ENCODE peak calls at places on chromosomes 1 and 21, in ten cellular contexts. One of them, this sample, is unnamed.
A peak's percentile ranks its signal among the peaks of the same experiment; 100 is the strongest.

GRCh38 chr1:236514703-236515442 is 8.9 kb upstream of the LGALS8 start:
- DNase-seq in H7: no peak
- DNase-seq in GM19239: no peak
- DNase-seq in left lung: no peak
- DNase-seq in anterior cingulate cortex: no peak
- DNase-seq in stimulated activated CD8-positive, alpha-beta memory T cell treated with anti-CD3 and anti-CD28 coated beads, Interleukin-7, amount 100 ng/mL, for 1 hour: no peak
- DNase-seq in stimulated activated CD4-positive, alpha-beta T cell treated with anti-CD3 and anti-CD28 coated beads, Interleukin-2, amount 100 ng/mL, for 24 hours: no peak
- DNase-seq in iPS-NIHi11: no peak
- DNase-seq in AG04450: no peak
- DNase-seq in ecto neural progenitor cell: no peak
- DNase-seq in this sample: no peak

GRCh38 chr1:43184388-43184787 is 12.3 kb downstream of the CFAP57 start:
- DNase-seq in left lung: no peak
- DNase-seq in ecto neural progenitor cell: no peak
- DNase-seq in GM19239: no peak
- DNase-seq in AG04450: no peak
- DNase-seq in H7: no peak
- DNase-seq in anterior cingulate cortex: no peak
- DNase-seq in iPS-NIHi11: no peak
- DNase-seq in stimulated activated CD8-positive, alpha-beta memory T cell treated with anti-CD3 and anti-CD28 coated beads, Interleukin-7, amount 100 ng/mL, for 1 hour: no peak
- DNase-seq in stimulated activated CD4-positive, alpha-beta T cell treated with anti-CD3 and anti-CD28 coated beads, Interleukin-2, amount 100 ng/mL, for 24 hours: no peak
- DNase-seq in this sample: no peak

GRCh38 chr1:88401283-88401682 is 282.8 kb upstream of the PKN2 start:
- DNase-seq in stimulated activated CD8-positive, alpha-beta memory T cell treated with anti-CD3 and anti-CD28 coated beads, Interleukin-7, amount 100 ng/mL, for 1 hour: no peak
- DNase-seq in anterior cingulate cortex: no peak
- DNase-seq in iPS-NIHi11: no peak
- DNase-seq in stimulated activated CD4-positive, alpha-beta T cell treated with anti-CD3 and anti-CD28 coated beads, Interleukin-2, amount 100 ng/mL, for 24 hours: no peak
- DNase-seq in GM19239: peak; percentile 9
- DNase-seq in AG04450: no peak
- DNase-seq in left lung: no peak
- DNase-seq in ecto neural progenitor cell: no peak
- DNase-seq in H7: no peak
- DNase-seq in this sample: no peak

GRCh38 chr1:117182271-117182670 is 28.5 kb downstream of the VTCN1 start:
- DNase-seq in AG04450: no peak
- DNase-seq in ecto neural progenitor cell: no peak
- DNase-seq in iPS-NIHi11: no peak
- DNase-seq in anterior cingulate cortex: no peak
- DNase-seq in stimulated activated CD8-positive, alpha-beta memory T cell treated with anti-CD3 and anti-CD28 coated beads, Interleukin-7, amount 100 ng/mL, for 1 hour: no peak
- DNase-seq in stimulated activated CD4-positive, alpha-beta T cell treated with anti-CD3 and anti-CD28 coated beads, Interleukin-2, amount 100 ng/mL, for 24 hours: no peak
- DNase-seq in left lung: no peak
- DNase-seq in H7: no peak
- DNase-seq in GM19239: no peak
- DNase-seq in this sample: no peak

GRCh38 chr21:46122241-46122671 is 24.3 kb downstream of the COL6A2 start:
- DNase-seq in ecto neural progenitor cell: peak; percentile 41
- DNase-seq in iPS-NIHi11: no peak
- DNase-seq in anterior cingulate cortex: no peak
- DNase-seq in GM19239: no peak
- DNase-seq in left lung: peak; percentile 23
- DNase-seq in stimulated activated CD8-positive, alpha-beta memory T cell treated with anti-CD3 and anti-CD28 coated beads, Interleukin-7, amount 100 ng/mL, for 1 hour: no peak
- DNase-seq in H7: peak; percentile 46
- DNase-seq in AG04450: no peak
- DNase-seq in stimulated activated CD4-positive, alpha-beta T cell treated with anti-CD3 and anti-CD28 coated beads, Interleukin-2, amount 100 ng/mL, for 24 hours: no peak
- DNase-seq in this sample: no peak

GRCh38 chr1:227886993-227887696 is 60.6 kb downstream of the WNT9A start:
- DNase-seq in AG04450: peak; percentile 30
- DNase-seq in stimulated activated CD4-positive, alpha-beta T cell treated with anti-CD3 and anti-CD28 coated beads, Interleukin-2, amount 100 ng/mL, for 24 hours: peak; percentile 36
- DNase-seq in H7: peak; percentile 92
- DNase-seq in anterior cingulate cortex: no peak
- DNase-seq in left lung: peak; percentile 65
- DNase-seq in stimulated activated CD8-positive, alpha-beta memory T cell treated with anti-CD3 and anti-CD28 coated beads, Interleukin-7, amount 100 ng/mL, for 1 hour: no peak
- DNase-seq in GM19239: peak; percentile 8
- DNase-seq in iPS-NIHi11: peak; percentile 83
- DNase-seq in ecto neural progenitor cell: peak; percentile 84
- DNase-seq in this sample: no peak

GRCh38 chr1:108051625-108052382 is 86.8 kb upstream of the VAV3 start:
- DNase-seq in stimulated activated CD8-positive, alpha-beta memory T cell treated with anti-CD3 and anti-CD28 coated beads, Interleukin-7, amount 100 ng/mL, for 1 hour: no peak
- DNase-seq in ecto neural progenitor cell: no peak
- DNase-seq in AG04450: no peak
- DNase-seq in iPS-NIHi11: peak; percentile 39
- DNase-seq in left lung: no peak
- DNase-seq in GM19239: no peak
- DNase-seq in stimulated activated CD4-positive, alpha-beta T cell treated with anti-CD3 and anti-CD28 coated beads, Interleukin-2, amount 100 ng/mL, for 24 hours: no peak
- DNase-seq in anterior cingulate cortex: no peak
- DNase-seq in H7: no peak
- DNase-seq in this sample: no peak

GRCh38 chr1:88061106-88061829 is 622.8 kb upstream of the PKN2 start:
- DNase-seq in stimulated activated CD8-positive, alpha-beta memory T cell treated with anti-CD3 and anti-CD28 coated beads, Interleukin-7, amount 100 ng/mL, for 1 hour: no peak
- DNase-seq in ecto neural progenitor cell: peak; percentile 60
- DNase-seq in H7: peak; percentile 51
- DNase-seq in GM19239: peak; percentile 5
- DNase-seq in AG04450: peak; percentile 20
- DNase-seq in iPS-NIHi11: peak; percentile 65
- DNase-seq in left lung: no peak
- DNase-seq in anterior cingulate cortex: no peak
- DNase-seq in stimulated activated CD4-positive, alpha-beta T cell treated with anti-CD3 and anti-CD28 coated beads, Interleukin-2, amount 100 ng/mL, for 24 hours: no peak
- DNase-seq in this sample: peak; percentile 15

GRCh38 chr1:59815892-59816291 is 1.1 kb downstream of the HOOK1 start:
- DNase-seq in stimulated activated CD4-positive, alpha-beta T cell treated with anti-CD3 and anti-CD28 coated beads, Interleukin-2, amount 100 ng/mL, for 24 hours: no peak
- DNase-seq in GM19239: no peak
- DNase-seq in left lung: no peak
- DNase-seq in AG04450: no peak
- DNase-seq in H7: no peak
- DNase-seq in iPS-NIHi11: no peak
- DNase-seq in anterior cingulate cortex: no peak
- DNase-seq in ecto neural progenitor cell: no peak
- DNase-seq in stimulated activated CD8-positive, alpha-beta memory T cell treated with anti-CD3 and anti-CD28 coated beads, Interleukin-7, amount 100 ng/mL, for 1 hour: no peak
- DNase-seq in this sample: no peak

GRCh38 chr1:200888349-200888838 is 6.3 kb upstream of the INAVA start:
- DNase-seq in anterior cingulate cortex: no peak
- DNase-seq in stimulated activated CD8-positive, alpha-beta memory T cell treated with anti-CD3 and anti-CD28 coated beads, Interleukin-7, amount 100 ng/mL, for 1 hour: peak; percentile 47
- DNase-seq in stimulated activated CD4-positive, alpha-beta T cell treated with anti-CD3 and anti-CD28 coated beads, Interleukin-2, amount 100 ng/mL, for 24 hours: peak; percentile 54
- DNase-seq in left lung: no peak
- DNase-seq in AG04450: no peak
- DNase-seq in ecto neural progenitor cell: no peak
- DNase-seq in iPS-NIHi11: no peak
- DNase-seq in GM19239: peak; percentile 90
- DNase-seq in H7: no peak
- DNase-seq in this sample: no peak

GRCh38 chr1:20233866-20234265 is 47.5 kb upstream of the PLA2G2C start:
- DNase-seq in left lung: no peak
- DNase-seq in stimulated activated CD4-positive, alpha-beta T cell treated with anti-CD3 and anti-CD28 coated beads, Interleukin-2, amount 100 ng/mL, for 24 hours: no peak
- DNase-seq in iPS-NIHi11: no peak
- DNase-seq in stimulated activated CD8-positive, alpha-beta memory T cell treated with anti-CD3 and anti-CD28 coated beads, Interleukin-7, amount 100 ng/mL, for 1 hour: no peak
- DNase-seq in H7: no peak
- DNase-seq in anterior cingulate cortex: peak; percentile 27
- DNase-seq in GM19239: no peak
- DNase-seq in ecto neural progenitor cell: no peak
- DNase-seq in AG04450: no peak
- DNase-seq in this sample: no peak

GRCh38 chr1:23903754-23904153 is 9.4 kb downstream of the CNR2 start:
- DNase-seq in stimulated activated CD4-positive, alpha-beta T cell treated with anti-CD3 and anti-CD28 coated beads, Interleukin-2, amount 100 ng/mL, for 24 hours: no peak
- DNase-seq in left lung: no peak
- DNase-seq in anterior cingulate cortex: no peak
- DNase-seq in iPS-NIHi11: no peak
- DNase-seq in GM19239: no peak
- DNase-seq in AG04450: no peak
- DNase-seq in ecto neural progenitor cell: no peak
- DNase-seq in H7: peak; percentile 52
- DNase-seq in stimulated activated CD8-positive, alpha-beta memory T cell treated with anti-CD3 and anti-CD28 coated beads, Interleukin-7, amount 100 ng/mL, for 1 hour: no peak
- DNase-seq in this sample: no peak

GRCh38 chr21:38914071-38914491 is 108.4 kb downstream of the ETS2 start:
- DNase-seq in stimulated activated CD8-positive, alpha-beta memory T cell treated with anti-CD3 and anti-CD28 coated beads, Interleukin-7, amount 100 ng/mL, for 1 hour: no peak
- DNase-seq in H7: no peak
- DNase-seq in iPS-NIHi11: no peak
- DNase-seq in AG04450: no peak
- DNase-seq in anterior cingulate cortex: no peak
- DNase-seq in stimulated activated CD4-positive, alpha-beta T cell treated with anti-CD3 and anti-CD28 coated beads, Interleukin-2, amount 100 ng/mL, for 24 hours: no peak
- DNase-seq in GM19239: no peak
- DNase-seq in ecto neural progenitor cell: peak; percentile 19
- DNase-seq in left lung: no peak
- DNase-seq in this sample: no peak

GRCh38 chr1:149917590-149918144 is at the start of gene SV2A:
- DNase-seq in H7: peak; percentile 96
- DNase-seq in anterior cingulate cortex: peak; percentile 72
- DNase-seq in ecto neural progenitor cell: peak; percentile 81
- DNase-seq in iPS-NIHi11: peak; percentile 90
- DNase-seq in left lung: no peak
- DNase-seq in stimulated activated CD4-positive, alpha-beta T cell treated with anti-CD3 and anti-CD28 coated beads, Interleukin-2, amount 100 ng/mL, for 24 hours: peak; percentile 50
- DNase-seq in AG04450: no peak
- DNase-seq in stimulated activated CD8-positive, alpha-beta memory T cell treated with anti-CD3 and anti-CD28 coated beads, Interleukin-7, amount 100 ng/mL, for 1 hour: no peak
- DNase-seq in GM19239: no peak
- DNase-seq in this sample: no peak

GRCh38 chr1:10471411-10472219 is 714 bp downstream of the DFFA start:
- DNase-seq in anterior cingulate cortex: no peak
- DNase-seq in stimulated activated CD8-positive, alpha-beta memory T cell treated with anti-CD3 and anti-CD28 coated beads, Interleukin-7, amount 100 ng/mL, for 1 hour: no peak
- DNase-seq in stimulated activated CD4-positive, alpha-beta T cell treated with anti-CD3 and anti-CD28 coated beads, Interleukin-2, amount 100 ng/mL, for 24 hours: no peak
- DNase-seq in ecto neural progenitor cell: peak; percentile 56
- DNase-seq in iPS-NIHi11: no peak
- DNase-seq in left lung: no peak
- DNase-seq in GM19239: no peak
- DNase-seq in AG04450: no peak
- DNase-seq in H7: peak; percentile 65
- DNase-seq in this sample: no peak

GRCh38 chr1:210467440-210468040 is 138.8 kb downstream of the HHAT start:
- DNase-seq in H7: no peak
- DNase-seq in stimulated activated CD8-positive, alpha-beta memory T cell treated with anti-CD3 and anti-CD28 coated beads, Interleukin-7, amount 100 ng/mL, for 1 hour: no peak
- DNase-seq in ecto neural progenitor cell: no peak
- DNase-seq in iPS-NIHi11: no peak
- DNase-seq in AG04450: no peak
- DNase-seq in GM19239: no peak
- DNase-seq in left lung: no peak
- DNase-seq in anterior cingulate cortex: no peak
- DNase-seq in stimulated activated CD4-positive, alpha-beta T cell treated with anti-CD3 and anti-CD28 coated beads, Interleukin-2, amount 100 ng/mL, for 24 hours: no peak
- DNase-seq in this sample: no peak

GRCh38 chr1:227796359-227796915 is 19.0 kb upstream of the PRSS38 start:
- DNase-seq in AG04450: no peak
- DNase-seq in left lung: no peak
- DNase-seq in iPS-NIHi11: peak; percentile 3
- DNase-seq in ecto neural progenitor cell: no peak
- DNase-seq in stimulated activated CD4-positive, alpha-beta T cell treated with anti-CD3 and anti-CD28 coated beads, Interleukin-2, amount 100 ng/mL, for 24 hours: no peak
- DNase-seq in stimulated activated CD8-positive, alpha-beta memory T cell treated with anti-CD3 and anti-CD28 coated beads, Interleukin-7, amount 100 ng/mL, for 1 hour: no peak
- DNase-seq in H7: no peak
- DNase-seq in GM19239: no peak
- DNase-seq in anterior cingulate cortex: no peak
- DNase-seq in this sample: no peak

GRCh38 chr1:244451539-244451950 is at the start of gene ADSS2:
- DNase-seq in ecto neural progenitor cell: no peak
- DNase-seq in stimulated activated CD4-positive, alpha-beta T cell treated with anti-CD3 and anti-CD28 coated beads, Interleukin-2, amount 100 ng/mL, for 24 hours: no peak
- DNase-seq in iPS-NIHi11: no peak
- DNase-seq in AG04450: no peak
- DNase-seq in left lung: no peak
- DNase-seq in H7: no peak
- DNase-seq in anterior cingulate cortex: no peak
- DNase-seq in stimulated activated CD8-positive, alpha-beta memory T cell treated with anti-CD3 and anti-CD28 coated beads, Interleukin-7, amount 100 ng/mL, for 1 hour: no peak
- DNase-seq in GM19239: no peak
- DNase-seq in this sample: no peak

GRCh38 chr1:21814241-21814918 is 2.3 kb downstream of the LDLRAD2 start:
- DNase-seq in H7: peak; percentile 99
- DNase-seq in stimulated activated CD4-positive, alpha-beta T cell treated with anti-CD3 and anti-CD28 coated beads, Interleukin-2, amount 100 ng/mL, for 24 hours: peak; percentile 26
- DNase-seq in left lung: no peak
- DNase-seq in AG04450: no peak
- DNase-seq in iPS-NIHi11: peak; percentile 93
- DNase-seq in anterior cingulate cortex: no peak
- DNase-seq in stimulated activated CD8-positive, alpha-beta memory T cell treated with anti-CD3 and anti-CD28 coated beads, Interleukin-7, amount 100 ng/mL, for 1 hour: no peak
- DNase-seq in ecto neural progenitor cell: peak; percentile 86
- DNase-seq in GM19239: peak; percentile 66
- DNase-seq in this sample: peak; percentile 48

GRCh38 chr1:230287674-230288315 is 138.3 kb downstream of the PGBD5 start:
- DNase-seq in anterior cingulate cortex: no peak
- DNase-seq in iPS-NIHi11: no peak
- DNase-seq in stimulated activated CD4-positive, alpha-beta T cell treated with anti-CD3 and anti-CD28 coated beads, Interleukin-2, amount 100 ng/mL, for 24 hours: no peak
- DNase-seq in GM19239: no peak
- DNase-seq in left lung: peak; percentile 29
- DNase-seq in ecto neural progenitor cell: no peak
- DNase-seq in AG04450: no peak
- DNase-seq in H7: no peak
- DNase-seq in stimulated activated CD8-positive, alpha-beta memory T cell treated with anti-CD3 and anti-CD28 coated beads, Interleukin-7, amount 100 ng/mL, for 1 hour: no peak
- DNase-seq in this sample: no peak